ENCODE peak calls at places on chromosomes 11 and 22, in nine cellular contexts. T, M, B, F, Y, Q, X, D and O are unnamed samples.

GRCh38 chr11:103673773-103674172 is 362.7 kb upstream of the DDI1 start:
- DNase-seq in T (no peak), M (no peak), B (no peak), F (no peak), Y (peak), Q (no peak), X (no peak), D (peak), O (no peak)

GRCh38 chr11:119668685-119669084 is 60.3 kb downstream of the NECTIN1 start:
- DNase-seq in T (no peak), M (no peak), B (no peak), F (no peak), Y (no peak), Q (no peak), X (no peak), D (no peak), O (peak)

GRCh38 chr11:97454988-97455387 is 1065.2 kb downstream of the JRKL start:
- DNase-seq in T (no peak), M (no peak), B (no peak), F (no peak), Y (no peak), Q (peak), X (peak), D (peak), O (peak)

GRCh38 chr11:95256204-95256819 is 25.3 kb upstream of the SESN3 start:
- DNase-seq in T (no peak), M (no peak), B (no peak), F (no peak), Y (no peak), Q (no peak), X (no peak), D (no peak), O (peak)

GRCh38 chr11:34004226-34004625 is 47.3 kb upstream of the CAPRIN1 start:
- DNase-seq in T (no peak), M (no peak), B (no peak), F (no peak), Y (no peak), Q (no peak), X (no peak), D (no peak), O (no peak)

GRCh38 chr22:26701323-26701722 is 43.9 kb downstream of the MIAT start:
- DNase-seq in T (no peak), M (no peak), B (no peak), F (no peak), Y (no peak), Q (no peak), X (no peak), D (no peak), O (no peak)

GRCh38 chr22:23686416-23687024 is 4.3 kb upstream of the RGL4 start:
- DNase-seq in T (no peak), M (no peak), B (no peak), F (no peak), Y (no peak), Q (no peak), X (no peak), D (no peak), O (no peak)

GRCh38 chr22:29907753-29908515 is 25.0 kb downstream of the MTMR3 start:
- DNase-seq in T (no peak), M (peak), B (no peak), F (peak), Y (peak), Q (peak), X (peak), D (peak), O (peak)

GRCh38 chr11:42021919-42022318 is 562.5 kb upstream of the LRRC4C start:
- DNase-seq in T (no peak), M (no peak), B (no peak), F (no peak), Y (no peak), Q (peak), X (no peak), D (peak), O (no peak)

GRCh38 chr11:21866781-21867180 is 326.1 kb upstream of the ANO5 start:
- DNase-seq in T (no peak), M (no peak), B (no peak), F (no peak), Y (no peak), Q (no peak), X (no peak), D (no peak), O (no peak)

GRCh38 chr22:37804886-37805857 is 2.6 kb upstream of the GCAT start:
- DNase-seq in T (peak), M (peak), B (no peak), F (no peak), Y (peak), Q (peak), X (peak), D (peak), O (peak)

GRCh38 chr11:10900686-10901415 is 43.0 kb upstream of the ZBED5 start:
- DNase-seq in T (no peak), M (no peak), B (no peak), F (peak), Y (peak), Q (no peak), X (no peak), D (no peak), O (peak)

GRCh38 chr22:39748877-39749276 is 144.7 kb downstream of the ENTHD1 start:
- DNase-seq in T (no peak), M (no peak), B (no peak), F (no peak), Y (no peak), Q (no peak), X (no peak), D (no peak), O (no peak)
- TF ChIP-seq MAX in T (no peak), M (no peak), B (no peak), F (no peak), Y (no peak), Q (no peak), X (no peak), D (no peak), O (no peak)

DNA sequence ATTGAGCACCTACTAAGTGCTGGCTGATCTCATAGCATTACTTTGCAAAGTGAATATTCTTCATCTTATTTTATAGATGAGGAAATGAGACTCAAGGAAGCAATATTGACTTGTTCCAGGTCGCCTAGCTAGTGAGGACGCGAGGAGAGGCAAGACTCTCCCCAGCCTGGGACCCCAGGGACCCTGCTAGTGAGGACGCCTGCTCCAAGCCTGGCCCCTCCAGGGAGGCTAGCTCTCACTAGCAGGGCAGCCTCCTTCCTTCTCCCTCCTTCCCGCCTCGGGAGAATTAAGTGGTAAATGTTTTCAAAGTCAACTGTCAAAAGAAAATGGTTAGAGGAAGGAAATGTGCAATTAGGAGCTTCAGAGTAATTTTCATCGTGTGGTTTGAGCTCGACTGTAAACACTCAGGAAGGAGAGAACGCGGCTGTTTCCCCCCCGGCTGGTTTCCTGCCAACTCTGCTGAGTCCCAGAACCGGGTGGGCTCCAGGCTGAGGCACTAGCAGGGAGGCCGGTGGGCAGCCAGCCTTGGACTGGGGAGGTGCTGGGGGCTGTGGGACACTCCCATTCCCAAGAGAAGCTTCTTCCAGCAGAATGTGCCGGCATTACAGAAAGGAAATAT is 17.9 kb downstream of the MYEOV start:
- DNase-seq in T (no peak), M (no peak), B (no peak), F (no peak), Y (no peak), Q (no peak), X (no peak), D (peak), O (peak)
- TF ChIP-seq MAX in T (no peak), M (no peak), B (no peak), F (no peak), Y (no peak), Q (no peak), X (no peak), D (no peak), O (no peak)

GRCh38 chr11:2771758-2772466 is 72.1 kb upstream of the KCNQ1OT1 start:
- DNase-seq in T (peak), M (no peak), B (no peak), F (no peak), Y (no peak), Q (no peak), X (no peak), D (no peak), O (no peak)
- TF ChIP-seq MAX in T (no peak), M (no peak), B (no peak), F (no peak), Y (no peak), Q (no peak), X (no peak), D (no peak), O (no peak)

GRCh38 chr11:36447514-36447913 is 62.6 kb downstream of the TRAF6 start:
- DNase-seq in T (no peak), M (no peak), B (no peak), F (no peak), Y (no peak), Q (no peak), X (no peak), D (no peak), O (no peak)

GRCh38 chr11:36450391-36450714 is 59.7 kb downstream of the TRAF6 start:
- DNase-seq in T (no peak), M (no peak), B (no peak), F (no peak), Y (no peak), Q (no peak), X (no peak), D (no peak), O (no peak)

GRCh38 chr11:36446135-36446534 is 63.9 kb downstream of the TRAF6 start:
- DNase-seq in T (no peak), M (no peak), B (no peak), F (no peak), Y (no peak), Q (no peak), X (no peak), D (no peak), O (no peak)

GRCh38 chr11:36449566-36450390 is 60.3 kb downstream of the TRAF6 start:
- DNase-seq in T (no peak), M (no peak), B (no peak), F (no peak), Y (no peak), Q (no peak), X (no peak), D (no peak), O (peak)

DNA sequence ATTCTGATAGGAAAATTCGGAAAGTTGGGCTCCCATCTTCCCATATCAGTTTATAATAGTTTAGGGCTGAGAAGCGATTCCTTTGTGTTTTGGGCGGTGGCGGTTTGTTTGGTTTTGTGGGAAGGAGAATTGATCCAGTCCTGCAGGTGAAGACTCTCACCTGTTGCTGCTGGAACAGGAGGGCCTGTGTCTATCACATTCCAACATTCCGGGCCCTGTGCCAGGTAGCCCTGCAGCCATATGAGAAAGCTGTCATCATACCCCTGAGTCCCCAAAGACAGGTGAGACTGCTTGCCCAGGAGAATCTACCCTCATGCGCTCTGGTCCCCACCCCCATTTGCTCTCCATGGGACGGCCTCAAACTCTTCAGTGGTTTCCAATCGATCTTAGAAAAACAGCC is 62.1 kb downstream of the TRAF6 start:
- DNase-seq in T (no peak), M (no peak), B (no peak), F (no peak), Y (no peak), Q (no peak), X (no peak), D (no peak), O (no peak)
- TF ChIP-seq MAX in T (no peak), M (no peak), B (no peak), F (no peak), Y (no peak), Q (no peak), X (no peak), D (no peak), O (no peak)

GRCh38 chr22:49574205-49574604 is 253.5 kb downstream of the BRD1 start:
- DNase-seq in T (no peak), M (no peak), B (no peak), F (no peak), Y (no peak), Q (peak), X (no peak), D (no peak), O (no peak)
- TF ChIP-seq MAX in T (no peak), M (no peak), B (no peak), F (no peak), Y (no peak), Q (no peak), X (no peak), D (no peak), O (no peak)

DNA sequence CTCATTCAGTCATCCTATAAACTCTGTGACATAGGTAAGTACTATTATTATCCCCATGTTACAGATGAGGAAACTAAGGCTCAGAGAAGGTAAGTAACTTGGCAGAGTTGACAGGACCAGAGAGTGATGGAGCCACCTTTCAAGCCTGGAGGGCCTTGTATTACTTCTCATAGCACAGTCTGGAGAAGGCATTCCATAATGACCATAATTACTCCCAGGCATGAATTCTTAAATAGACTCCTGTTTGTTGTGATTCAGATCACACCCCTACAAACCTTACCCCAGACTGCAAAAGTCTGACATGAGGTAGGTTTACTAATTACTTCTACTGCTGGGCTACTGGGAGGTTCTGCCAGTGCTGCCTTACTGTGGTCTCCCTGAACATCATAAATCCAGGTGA is 77.0 kb downstream of the CD44 start:
- DNase-seq in T (no peak), M (no peak), B (no peak), F (no peak), Y (no peak), Q (no peak), X (no peak), D (no peak), O (no peak)
- TF ChIP-seq MAX in T (no peak), M (no peak), B (no peak), F (no peak), Y (no peak), Q (no peak), X (no peak), D (no peak), O (no peak)

DNA sequence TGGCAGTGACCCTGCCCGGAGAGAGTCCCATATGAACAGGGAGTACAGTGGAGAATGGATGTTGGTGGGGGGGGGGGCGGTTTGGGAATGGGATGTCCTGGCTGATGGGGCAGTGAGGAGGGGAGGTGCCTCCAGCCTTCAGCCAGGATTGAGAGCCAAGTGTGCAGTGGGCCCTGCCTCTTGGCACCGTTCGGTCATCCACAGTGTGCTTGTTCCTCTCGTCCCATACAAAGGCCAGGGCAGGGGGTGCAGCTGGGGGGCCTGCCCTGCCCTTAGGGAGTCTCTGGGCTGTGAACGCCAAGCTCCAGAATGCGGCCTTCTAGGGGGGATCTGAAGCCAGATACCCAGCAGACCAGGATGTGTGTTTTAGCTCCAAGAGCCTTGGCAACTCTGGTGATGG is 34.0 kb downstream of the KCNC1 start:
- DNase-seq in T (no peak), M (no peak), B (no peak), F (no peak), Y (no peak), Q (no peak), X (no peak), D (no peak), O (no peak)
- TF ChIP-seq MAX in T (no peak), M (no peak), B (no peak), F (no peak), Y (no peak), Q (no peak), X (no peak), D (no peak), O (no peak)

GRCh38 chr11:66066751-66067150 is 3.3 kb upstream of the PACS1 start:
- DNase-seq in T (no peak), M (no peak), B (no peak), F (no peak), Y (no peak), Q (no peak), X (no peak), D (no peak), O (no peak)
- TF ChIP-seq MAX in T (no peak), M (no peak), B (no peak), F (no peak), Y (no peak), Q (no peak), X (no peak), D (no peak), O (no peak)

DNA sequence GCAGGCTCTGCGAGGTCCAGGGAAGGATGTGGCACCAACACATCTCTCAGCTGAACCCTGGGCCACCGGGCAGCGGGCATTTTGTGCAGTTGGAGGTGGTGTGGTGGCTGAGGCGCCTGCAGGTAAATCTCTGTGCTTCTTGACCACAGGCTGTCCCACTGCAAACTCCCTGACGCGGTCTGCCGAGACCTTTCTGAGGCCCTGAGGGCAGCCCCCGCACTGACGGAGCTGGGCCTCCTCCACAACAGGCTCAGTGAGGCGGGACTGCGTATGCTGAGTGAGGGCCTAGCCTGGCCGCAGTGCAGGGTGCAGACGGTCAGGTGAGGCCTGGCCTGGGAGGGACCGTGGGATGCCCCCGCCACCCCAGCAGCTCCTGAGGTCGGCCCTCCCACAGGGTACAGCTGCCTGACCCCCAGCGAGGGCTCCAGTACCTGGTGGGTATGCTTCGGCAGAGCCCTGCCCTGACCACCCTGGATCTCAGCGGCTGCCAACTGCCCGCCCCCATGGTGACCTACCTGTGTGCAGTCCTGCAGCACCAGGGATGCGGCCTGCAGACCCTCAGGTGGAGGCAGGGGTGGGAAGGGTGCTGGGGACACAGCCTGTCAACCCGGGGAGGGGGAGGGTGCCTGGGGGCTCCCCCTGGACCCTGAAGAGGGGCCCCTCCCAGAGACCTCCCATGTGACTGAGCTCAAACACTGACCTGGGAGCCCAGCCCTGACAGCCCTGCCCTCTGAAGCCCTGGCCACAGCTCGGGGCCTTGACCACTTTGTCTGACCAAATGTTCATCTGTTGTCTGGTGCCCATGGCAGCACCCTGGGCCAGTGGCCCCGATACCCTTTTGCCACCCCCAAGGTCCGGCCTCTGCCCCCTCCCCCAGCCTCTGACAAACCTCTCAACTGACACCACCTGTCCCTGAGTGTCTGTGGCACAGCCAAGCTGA is 4.6 kb upstream of the PGGHG start:
- DNase-seq in T (no peak), M (no peak), B (no peak), F (no peak), Y (no peak), Q (peak), X (no peak), D (no peak), O (no peak)
- TF ChIP-seq MAX in T (no peak), M (no peak), B (no peak), F (no peak), Y (no peak), Q (no peak), X (no peak), D (no peak), O (no peak)

GRCh38 chr11:3051435-3052108 is 5.7 kb downstream of the CARS1 start:
- DNase-seq in T (no peak), M (no peak), B (no peak), F (no peak), Y (no peak), Q (no peak), X (no peak), D (no peak), O (peak)

GRCh38 chr11:3050386-3051325 is 6.6 kb downstream of the CARS1 start:
- DNase-seq in T (no peak), M (no peak), B (no peak), F (no peak), Y (no peak), Q (no peak), X (no peak), D (no peak), O (no peak)

GRCh38 chr11:3052567-3052966 is 4.7 kb downstream of the CARS1 start:
- DNase-seq in T (no peak), M (no peak), B (no peak), F (no peak), Y (no peak), Q (no peak), X (no peak), D (no peak), O (no peak)

GRCh38 chr11:3049430-3050243 is 7.6 kb downstream of the CARS1 start:
- DNase-seq in T (no peak), M (peak), B (peak), F (no peak), Y (peak), Q (peak), X (no peak), D (peak), O (peak)

GRCh38 chr11:3052109-3052479 is 5.1 kb downstream of the CARS1 start:
- DNase-seq in T (no peak), M (no peak), B (no peak), F (no peak), Y (no peak), Q (peak), X (no peak), D (no peak), O (no peak)
- TF ChIP-seq MAX in T (no peak), M (no peak), B (no peak), F (no peak), Y (no peak), Q (no peak), X (no peak), D (no peak), O (no peak)